ENCODE peak calls at places on chromosomes 7 and 10, in ten cellular contexts. One of them, this sample, is unnamed.

GRCh38 chr10:102324061-102324460 is 71.4 kb upstream of the NFKB2 start:
- DNase-seq in transverse colon: no peak
- DNase-seq in spleen: no peak
- DNase-seq in epithelial cell of esophagus: peak
- DNase-seq in GM23338: no peak
- DNase-seq in A549: no peak
- DNase-seq in GM12878: no peak
- DNase-seq in MM.1S: no peak
- DNase-seq in pancreas: no peak
- DNase-seq in neural progenitor cell: peak
- DNase-seq in this sample: no peak

GRCh38 chr7:114970732-114971131 is 48.8 kb downstream of the MDFIC start:
- DNase-seq in neural progenitor cell: no peak
- DNase-seq in MM.1S: no peak
- DNase-seq in A549: no peak
- DNase-seq in pancreas: no peak
- DNase-seq in transverse colon: no peak
- DNase-seq in GM23338: no peak
- DNase-seq in GM12878: no peak
- DNase-seq in epithelial cell of esophagus: no peak
- DNase-seq in spleen: no peak
- DNase-seq in this sample: no peak

GRCh38 chr10:75395955-75396860 is 5.4 kb downstream of the ZNF503 start:
- DNase-seq in A549: no peak
- DNase-seq in pancreas: peak
- DNase-seq in MM.1S: no peak
- DNase-seq in spleen: no peak
- DNase-seq in GM23338: peak
- DNase-seq in transverse colon: peak
- DNase-seq in GM12878: no peak
- DNase-seq in epithelial cell of esophagus: peak
- DNase-seq in neural progenitor cell: peak
- DNase-seq in this sample: no peak

GRCh38 chr10:58573144-58573543 is 60.5 kb downstream of the BICC1 start:
- DNase-seq in spleen: no peak
- DNase-seq in A549: no peak
- DNase-seq in MM.1S: no peak
- DNase-seq in pancreas: no peak
- DNase-seq in neural progenitor cell: no peak
- DNase-seq in epithelial cell of esophagus: no peak
- DNase-seq in transverse colon: no peak
- DNase-seq in GM12878: no peak
- DNase-seq in GM23338: no peak
- DNase-seq in this sample: no peak

GRCh38 chr7:77811895-77812685 is 13.5 kb downstream of the PHTF2 start:
- DNase-seq in pancreas: no peak
- DNase-seq in A549: no peak
- DNase-seq in GM23338: no peak
- DNase-seq in epithelial cell of esophagus: peak
- DNase-seq in transverse colon: no peak
- DNase-seq in GM12878: no peak
- DNase-seq in spleen: no peak
- DNase-seq in neural progenitor cell: no peak
- DNase-seq in MM.1S: no peak
- DNase-seq in this sample: no peak

GRCh38 chr7:4712371-4713182 is 30.5 kb downstream of the FOXK1 start:
- DNase-seq in MM.1S: no peak
- DNase-seq in epithelial cell of esophagus: peak
- DNase-seq in GM12878: no peak
- DNase-seq in transverse colon: peak
- DNase-seq in neural progenitor cell: no peak
- DNase-seq in GM23338: no peak
- DNase-seq in spleen: no peak
- DNase-seq in A549: peak
- DNase-seq in pancreas: no peak
- DNase-seq in this sample: no peak

GRCh38 chr7:17599733-17600685 is 301.6 kb downstream of the AHR start:
- DNase-seq in pancreas: no peak
- DNase-seq in GM23338: peak
- DNase-seq in A549: peak
- DNase-seq in GM12878: no peak
- DNase-seq in transverse colon: no peak
- DNase-seq in neural progenitor cell: no peak
- DNase-seq in MM.1S: no peak
- DNase-seq in spleen: no peak
- DNase-seq in epithelial cell of esophagus: peak
- DNase-seq in this sample: no peak

GRCh38 chr10:79007037-79007842 is 61.5 kb upstream of the ZMIZ1 start:
- DNase-seq in epithelial cell of esophagus: no peak
- DNase-seq in transverse colon: no peak
- DNase-seq in GM12878: no peak
- DNase-seq in GM23338: no peak
- DNase-seq in A549: no peak
- DNase-seq in MM.1S: no peak
- DNase-seq in spleen: no peak
- DNase-seq in pancreas: no peak
- DNase-seq in neural progenitor cell: no peak
- DNase-seq in this sample: peak

DNA sequence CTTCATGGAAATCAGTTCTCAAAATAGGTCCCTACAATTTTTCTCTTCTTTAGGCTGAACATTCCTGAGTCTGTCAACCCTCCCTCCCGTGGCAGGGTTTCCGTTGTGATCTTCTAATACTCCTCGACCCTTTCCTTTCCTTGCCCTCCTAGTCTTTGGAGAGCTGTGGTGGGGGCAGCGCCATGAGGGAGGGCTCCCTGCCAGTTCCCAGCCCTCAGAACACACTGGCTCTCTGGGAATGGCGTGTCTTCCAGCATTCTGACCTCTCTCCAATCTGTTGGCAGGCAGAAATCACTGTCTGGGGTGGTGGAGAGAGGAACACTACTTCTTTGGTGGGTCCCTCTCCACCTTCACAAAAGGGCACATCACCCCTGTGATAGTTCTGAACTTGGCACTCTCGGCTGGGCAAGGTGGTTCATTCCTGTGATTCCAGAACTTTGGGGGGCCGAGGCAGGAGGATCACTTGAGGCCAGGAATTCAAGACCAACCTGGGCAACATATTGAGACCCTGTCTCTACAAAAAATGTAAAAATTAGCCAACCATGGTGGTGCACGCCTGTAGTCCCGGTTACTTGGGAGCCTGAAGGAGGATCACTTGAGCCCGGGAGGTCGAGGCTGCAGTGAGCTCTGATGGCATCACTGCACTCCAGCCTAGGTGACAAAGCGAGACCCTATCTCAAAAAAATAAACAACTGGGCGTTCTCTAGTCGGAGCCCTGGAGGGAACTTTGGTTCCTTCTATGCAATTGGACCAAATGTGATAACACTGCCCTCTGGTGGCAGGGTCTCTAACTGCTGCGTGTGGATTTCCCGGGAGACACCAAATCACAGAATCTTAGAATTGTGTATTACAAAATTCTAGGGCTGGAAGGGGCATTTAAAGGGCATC is 13.1 kb upstream of the ARPC1A start:
- DNase-seq in MM.1S: peak
- DNase-seq in GM12878: peak
- DNase-seq in GM23338: peak
- DNase-seq in neural progenitor cell: peak
- DNase-seq in transverse colon: peak
- DNase-seq in spleen: peak
- DNase-seq in pancreas: peak
- DNase-seq in epithelial cell of esophagus: peak
- DNase-seq in A549: peak
- DNase-seq in this sample: peak
- H3K4me3 ChIP-seq in MM.1S: peak
- H3K4me3 ChIP-seq in GM12878: no peak
- H3K4me3 ChIP-seq in GM23338: no peak
- H3K4me3 ChIP-seq in neural progenitor cell: no peak
- H3K4me3 ChIP-seq in transverse colon: no peak
- H3K4me3 ChIP-seq in spleen: peak
- H3K4me3 ChIP-seq in pancreas: no peak
- H3K4me3 ChIP-seq in epithelial cell of esophagus: no peak
- H3K4me3 ChIP-seq in A549: no peak
- H3K4me3 ChIP-seq in this sample: no peak

GRCh38 chr7:40811666-40812065 is 676.9 kb downstream of the SUGCT start:
- DNase-seq in transverse colon: no peak
- DNase-seq in GM12878: no peak
- DNase-seq in neural progenitor cell: no peak
- DNase-seq in pancreas: no peak
- DNase-seq in spleen: no peak
- DNase-seq in epithelial cell of esophagus: no peak
- DNase-seq in A549: no peak
- DNase-seq in GM23338: no peak
- DNase-seq in MM.1S: no peak
- DNase-seq in this sample: no peak

GRCh38 chr7:40810274-40810673 is 675.5 kb downstream of the SUGCT start:
- DNase-seq in epithelial cell of esophagus: no peak
- DNase-seq in spleen: no peak
- DNase-seq in A549: no peak
- DNase-seq in transverse colon: no peak
- DNase-seq in pancreas: no peak
- DNase-seq in neural progenitor cell: no peak
- DNase-seq in GM12878: no peak
- DNase-seq in MM.1S: no peak
- DNase-seq in GM23338: no peak
- DNase-seq in this sample: no peak

GRCh38 chr7:40805361-40805760 is 670.6 kb downstream of the SUGCT start:
- DNase-seq in A549: no peak
- DNase-seq in MM.1S: no peak
- DNase-seq in GM23338: no peak
- DNase-seq in epithelial cell of esophagus: no peak
- DNase-seq in spleen: no peak
- DNase-seq in pancreas: no peak
- DNase-seq in transverse colon: no peak
- DNase-seq in neural progenitor cell: no peak
- DNase-seq in GM12878: no peak
- DNase-seq in this sample: no peak

GRCh38 chr7:40804477-40805215 is 669.8 kb downstream of the SUGCT start:
- DNase-seq in GM12878: no peak
- DNase-seq in A549: no peak
- DNase-seq in transverse colon: no peak
- DNase-seq in GM23338: no peak
- DNase-seq in spleen: no peak
- DNase-seq in MM.1S: no peak
- DNase-seq in pancreas: no peak
- DNase-seq in epithelial cell of esophagus: no peak
- DNase-seq in neural progenitor cell: no peak
- DNase-seq in this sample: no peak

DNA sequence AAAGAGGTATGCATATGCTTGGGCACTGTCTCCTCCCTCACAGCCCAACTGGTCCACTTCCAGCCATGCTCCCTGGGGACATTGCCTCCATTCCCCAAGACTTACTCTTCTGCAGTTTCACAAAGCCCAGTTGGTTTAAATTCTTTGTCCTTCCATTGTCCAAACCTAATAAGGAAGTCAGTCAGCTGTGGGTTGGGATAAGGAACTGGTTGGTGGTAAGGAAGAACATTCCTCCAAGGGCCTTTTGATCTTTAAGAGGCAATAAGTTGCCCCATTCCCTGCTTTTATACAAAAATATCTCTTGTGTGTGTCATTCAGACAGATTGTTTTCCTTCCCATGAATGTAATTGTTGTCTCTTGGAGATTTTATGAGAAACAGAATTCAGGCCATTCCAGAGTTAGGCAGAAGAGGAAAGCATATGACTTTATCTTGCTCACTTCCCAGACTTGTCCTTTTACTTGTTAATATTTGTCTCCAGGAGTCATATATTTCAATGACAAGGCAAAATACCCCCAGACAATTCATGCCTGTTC is 673.7 kb downstream of the SUGCT start:
- DNase-seq in GM12878: no peak
- DNase-seq in transverse colon: no peak
- DNase-seq in GM23338: no peak
- DNase-seq in epithelial cell of esophagus: peak
- DNase-seq in MM.1S: no peak
- DNase-seq in neural progenitor cell: no peak
- DNase-seq in spleen: no peak
- DNase-seq in pancreas: no peak
- DNase-seq in A549: no peak
- DNase-seq in this sample: no peak
- H3K4me3 ChIP-seq in GM12878: no peak
- H3K4me3 ChIP-seq in transverse colon: no peak
- H3K4me3 ChIP-seq in GM23338: no peak
- H3K4me3 ChIP-seq in epithelial cell of esophagus: no peak
- H3K4me3 ChIP-seq in MM.1S: no peak
- H3K4me3 ChIP-seq in neural progenitor cell: no peak
- H3K4me3 ChIP-seq in spleen: no peak
- H3K4me3 ChIP-seq in pancreas: no peak
- H3K4me3 ChIP-seq in A549: no peak
- H3K4me3 ChIP-seq in this sample: no peak

DNA sequence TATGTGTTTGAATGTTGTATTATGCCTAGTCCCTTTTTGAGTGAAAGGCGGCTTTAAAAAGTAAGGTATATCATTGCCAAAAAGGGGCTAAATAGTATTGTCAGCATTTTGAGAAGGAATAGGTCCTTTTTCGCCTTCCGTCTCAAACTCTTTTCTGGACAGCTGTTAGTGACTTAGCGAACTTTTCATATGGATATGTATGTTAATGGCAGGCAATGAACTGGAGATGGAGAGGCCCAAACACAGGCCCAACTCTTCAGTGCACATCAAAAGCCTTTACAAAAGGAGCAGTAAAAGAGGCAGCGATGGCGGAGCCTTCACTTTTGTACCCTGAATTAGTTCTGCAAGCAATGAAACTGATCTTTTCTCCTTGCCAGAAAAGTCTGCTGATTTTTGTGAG is 243.6 kb upstream of the SP8 start:
- DNase-seq in GM23338: peak
- DNase-seq in MM.1S: no peak
- DNase-seq in spleen: no peak
- DNase-seq in transverse colon: no peak
- DNase-seq in A549: no peak
- DNase-seq in GM12878: no peak
- DNase-seq in epithelial cell of esophagus: no peak
- DNase-seq in neural progenitor cell: peak
- DNase-seq in pancreas: no peak
- DNase-seq in this sample: no peak
- H3K4me3 ChIP-seq in GM23338: peak
- H3K4me3 ChIP-seq in MM.1S: no peak
- H3K4me3 ChIP-seq in spleen: no peak
- H3K4me3 ChIP-seq in transverse colon: no peak
- H3K4me3 ChIP-seq in A549: no peak
- H3K4me3 ChIP-seq in GM12878: no peak
- H3K4me3 ChIP-seq in epithelial cell of esophagus: no peak
- H3K4me3 ChIP-seq in neural progenitor cell: no peak
- H3K4me3 ChIP-seq in pancreas: no peak
- H3K4me3 ChIP-seq in this sample: no peak

GRCh38 chr7:140347218-140347617 is 51.1 kb downstream of the SLC37A3 start:
- DNase-seq in neural progenitor cell: no peak
- DNase-seq in transverse colon: no peak
- DNase-seq in GM12878: no peak
- DNase-seq in A549: no peak
- DNase-seq in GM23338: no peak
- DNase-seq in epithelial cell of esophagus: no peak
- DNase-seq in pancreas: no peak
- DNase-seq in spleen: no peak
- DNase-seq in MM.1S: no peak
- DNase-seq in this sample: no peak

GRCh38 chr7:140345426-140345825 is 52.9 kb downstream of the SLC37A3 start:
- DNase-seq in GM23338: no peak
- DNase-seq in transverse colon: no peak
- DNase-seq in pancreas: no peak
- DNase-seq in MM.1S: no peak
- DNase-seq in neural progenitor cell: no peak
- DNase-seq in A549: no peak
- DNase-seq in GM12878: no peak
- DNase-seq in spleen: no peak
- DNase-seq in epithelial cell of esophagus: no peak
- DNase-seq in this sample: no peak

GRCh38 chr7:140350056-140350455 is 48.3 kb downstream of the SLC37A3 start:
- DNase-seq in pancreas: no peak
- DNase-seq in MM.1S: no peak
- DNase-seq in epithelial cell of esophagus: no peak
- DNase-seq in GM23338: no peak
- DNase-seq in transverse colon: no peak
- DNase-seq in neural progenitor cell: no peak
- DNase-seq in spleen: peak
- DNase-seq in GM12878: no peak
- DNase-seq in A549: no peak
- DNase-seq in this sample: peak

GRCh38 chr7:140348161-140348849 is 50.0 kb downstream of the SLC37A3 start:
- DNase-seq in A549: no peak
- DNase-seq in MM.1S: no peak
- DNase-seq in GM23338: no peak
- DNase-seq in pancreas: no peak
- DNase-seq in transverse colon: no peak
- DNase-seq in GM12878: no peak
- DNase-seq in spleen: no peak
- DNase-seq in epithelial cell of esophagus: peak
- DNase-seq in neural progenitor cell: no peak
- DNase-seq in this sample: no peak

DNA sequence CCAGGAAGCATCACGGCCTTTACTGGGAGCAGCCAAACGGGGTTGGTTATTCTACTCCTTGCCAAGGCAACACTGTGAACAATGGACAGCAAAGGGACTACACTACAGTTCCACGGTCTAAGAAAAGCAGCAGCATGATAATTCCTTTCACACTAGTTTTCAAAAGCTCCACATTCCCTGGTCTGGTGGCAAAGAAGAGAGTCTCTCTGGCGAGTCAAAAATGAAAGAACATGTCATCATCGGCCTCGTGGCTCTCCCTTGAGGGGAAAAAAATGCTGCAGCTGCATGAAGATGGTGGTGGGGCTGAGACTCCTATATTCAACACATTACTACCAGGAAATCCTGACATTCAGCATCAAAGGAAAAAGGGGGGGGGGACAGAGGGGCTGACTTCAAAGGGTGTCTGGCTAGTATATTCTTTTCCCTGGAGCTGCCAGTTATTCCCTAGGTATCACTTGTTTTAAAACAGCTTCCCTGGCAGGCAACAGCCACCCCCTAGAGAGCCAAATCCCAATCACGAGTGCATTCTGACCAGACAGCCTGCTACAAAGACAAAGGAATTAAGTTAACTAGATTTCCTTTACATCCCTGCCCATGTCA is 49.1 kb downstream of the SLC37A3 start:
- DNase-seq in transverse colon: no peak
- DNase-seq in spleen: no peak
- DNase-seq in neural progenitor cell: peak
- DNase-seq in MM.1S: no peak
- DNase-seq in GM23338: no peak
- DNase-seq in GM12878: no peak
- DNase-seq in epithelial cell of esophagus: no peak
- DNase-seq in pancreas: no peak
- DNase-seq in A549: no peak
- DNase-seq in this sample: no peak
- H3K4me3 ChIP-seq in transverse colon: no peak
- H3K4me3 ChIP-seq in spleen: no peak
- H3K4me3 ChIP-seq in neural progenitor cell: no peak
- H3K4me3 ChIP-seq in MM.1S: no peak
- H3K4me3 ChIP-seq in GM23338: no peak
- H3K4me3 ChIP-seq in GM12878: no peak
- H3K4me3 ChIP-seq in epithelial cell of esophagus: no peak
- H3K4me3 ChIP-seq in pancreas: no peak
- H3K4me3 ChIP-seq in A549: no peak
- H3K4me3 ChIP-seq in this sample: no peak